ENCODE peak calls at places on chromosome 6, in five cellular contexts. M is body of pancreas, O is uterus, S is IMR-90, Z is kidney epithelial cell. V is an unnamed sample.

GRCh38 chr6:143486752-143487151 is 24.8 kb downstream of the FUCA2 start:
- DNase-seq in M (no peak), O (no peak), Z (no peak), S (no peak), V (no peak)

GRCh38 chr6:152461556-152461955 is 175.6 kb downstream of the SYNE1 start:
- DNase-seq in S (peak), M (no peak), Z (no peak), O (no peak), V (no peak)

GRCh38 chr6:47116616-47117015 is 74.5 kb upstream of the ADGRF1 start:
- DNase-seq in S (no peak), O (no peak), Z (no peak), M (no peak), V (no peak)

GRCh38 chr6:54335871-54336270 is 27.6 kb downstream of the TINAG start:
- DNase-seq in M (no peak), S (peak), O (no peak), Z (peak), V (peak)

GRCh38 chr6:29834564-29835436 is 7.2 kb downstream of the HLA-G start:
- DNase-seq in M (peak), S (no peak), Z (no peak), O (no peak), V (no peak)

GRCh38 chr6:163860194-163861081 is 445.9 kb downstream of the QKI start:
- DNase-seq in O (no peak), M (no peak), Z (no peak), S (peak), V (peak)

GRCh38 chr6:87152528-87152950 is 2.8 kb upstream of the ZNF292 start:
- DNase-seq in O (no peak), S (peak), Z (no peak), M (no peak), V (no peak)

GRCh38 chr6:154614101-154614500 is 103.6 kb upstream of the CNKSR3 start:
- DNase-seq in M (no peak), S (peak), O (no peak), Z (no peak), V (peak)

GRCh38 chr6:20658053-20658452 is 123.8 kb downstream of the CDKAL1 start:
- DNase-seq in M (no peak), Z (no peak), O (no peak), S (no peak), V (no peak)

GRCh38 chr6:133610271-133610840 is 278.6 kb upstream of the TCF21 start:
- DNase-seq in M (no peak), S (peak), Z (no peak), O (no peak), V (peak)

GRCh38 chr6:15504040-15504491 is 158.8 kb downstream of the DTNBP1 start:
- DNase-seq in S (no peak), Z (no peak), O (peak), M (no peak), V (peak)

GRCh38 chr6:52306972-52307849 is 22.7 kb upstream of the MCM3 start:
- DNase-seq in M (no peak), S (no peak), Z (no peak), O (no peak), V (no peak)

GRCh38 chr6:16903470-16903869 is 142.2 kb upstream of the ATXN1 start:
- DNase-seq in Z (no peak), O (no peak), S (peak), M (no peak), V (peak)

GRCh38 chr6:80744213-80744612 is 637.7 kb downstream of the BCKDHB start:
- DNase-seq in S (no peak), Z (no peak), O (no peak), M (no peak), V (no peak)

DNA sequence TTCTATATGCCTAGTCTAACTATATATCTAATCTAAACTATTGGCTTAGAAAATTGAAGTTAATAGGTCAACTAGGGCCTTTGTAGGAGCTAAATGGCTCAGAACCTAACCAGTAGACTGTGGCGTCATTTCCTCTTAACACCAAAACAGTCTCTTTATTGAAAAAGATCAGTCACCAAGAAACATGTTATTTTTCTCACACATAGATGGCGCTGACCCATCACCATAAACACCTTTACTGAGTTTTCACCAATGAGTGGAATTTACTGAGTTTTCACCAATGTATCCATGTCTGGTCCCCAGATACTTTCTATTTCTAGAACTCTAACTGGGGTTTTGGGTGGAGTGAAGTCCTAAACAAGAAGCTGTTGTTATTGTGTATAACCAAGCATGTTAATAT is 636.0 kb downstream of the BCKDHB start:
- DNase-seq in O (no peak), M (no peak), S (peak), Z (no peak), V (peak)
- TF ChIP-seq CTCF in O (no peak), M (peak), S (peak), Z (peak), V (peak)

DNA sequence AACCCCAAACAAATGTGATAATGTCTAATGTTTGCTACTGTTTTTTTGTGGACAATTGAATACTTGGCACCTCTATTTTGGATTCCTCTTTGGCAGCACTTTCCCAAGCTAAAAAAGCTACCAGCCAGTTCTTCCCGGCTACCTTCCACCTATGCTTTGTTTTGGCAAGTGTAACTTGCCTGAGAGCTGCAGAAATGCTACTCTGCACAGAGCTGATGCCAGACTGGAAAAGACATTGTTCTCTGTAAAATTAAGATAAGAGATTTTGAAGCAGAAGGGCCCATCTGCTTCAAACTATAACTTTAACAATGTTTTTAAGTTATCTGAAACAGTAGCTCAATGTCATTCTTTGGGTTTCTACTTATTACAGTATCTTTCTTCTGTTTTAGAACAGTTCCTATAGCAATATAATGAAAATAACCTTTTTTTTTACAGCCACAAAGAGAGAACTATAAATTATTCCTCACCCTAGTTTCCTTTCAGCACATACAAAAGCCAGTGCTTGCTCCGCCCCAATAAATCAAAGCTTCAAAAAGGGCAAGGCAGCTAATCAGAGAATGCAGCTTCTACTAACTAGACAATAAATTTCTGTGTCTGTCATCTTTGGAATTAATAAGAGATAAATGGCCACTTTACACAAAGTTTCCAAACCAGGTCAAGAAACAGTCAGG is 183.1 kb downstream of the UBE3D start:
- DNase-seq in M (no peak), Z (no peak), O (no peak), S (no peak), V (no peak)
- H3K4me3 ChIP-seq in M (no peak), Z (no peak), O (no peak), S (no peak), V (no peak)

DNA sequence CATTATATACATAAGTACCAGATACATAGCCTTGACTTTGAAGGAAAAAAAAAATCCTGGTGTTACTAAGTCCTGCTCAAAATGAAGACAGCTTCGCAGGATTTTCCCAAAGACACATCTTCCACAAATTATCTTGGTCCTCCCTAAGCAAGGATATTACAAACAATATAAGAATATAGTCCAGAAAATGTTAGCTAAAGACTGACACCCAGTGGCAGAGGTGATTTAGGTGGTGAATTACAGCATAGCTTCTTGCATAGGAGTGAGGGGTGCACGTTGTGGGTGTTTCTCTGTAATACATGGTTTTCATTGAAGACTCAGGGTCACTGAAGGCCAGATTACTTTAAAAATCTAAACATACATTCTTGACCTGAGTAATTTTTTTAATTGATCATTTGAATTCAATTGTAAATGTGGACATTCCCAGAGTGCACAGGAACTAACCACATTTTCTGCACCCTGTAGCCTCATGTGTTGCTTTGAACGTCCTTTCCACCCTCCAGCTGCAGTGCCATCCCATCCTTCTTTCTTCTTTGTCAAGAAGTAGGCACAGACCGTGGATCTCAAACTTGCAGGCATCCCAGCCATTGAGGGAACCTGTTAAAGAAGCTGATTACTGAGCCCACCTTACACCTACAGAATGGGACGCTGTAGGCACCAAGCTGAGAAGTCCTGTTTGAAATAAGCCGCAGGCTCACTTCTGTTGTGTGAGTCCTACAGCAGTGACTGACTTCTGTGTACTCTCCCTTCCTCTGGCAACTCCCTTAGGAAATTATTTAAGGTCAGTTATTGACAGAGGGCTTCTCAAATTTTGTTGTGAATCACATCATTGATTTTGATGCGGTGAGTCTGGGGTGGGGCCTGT is 102.6 kb downstream of the PERP start:
- DNase-seq in M (no peak), S (peak), Z (no peak), O (no peak), V (peak)
- TF ChIP-seq CTCF in M (peak), S (peak), Z (peak), O (no peak), V (peak)

GRCh38 chr6:111550953-111551352 is 54.7 kb downstream of the TRAF3IP2 start:
- DNase-seq in Z (no peak), S (no peak), O (no peak), M (peak), V (no peak)
- H3K4me3 ChIP-seq in Z (no peak), S (no peak), O (no peak), M (no peak), V (no peak)

GRCh38 chr6:156258981-156259380 is 518.2 kb upstream of the ARID1B start:
- DNase-seq in Z (no peak), O (no peak), S (no peak), M (no peak), V (no peak)

GRCh38 chr6:156262014-156262413 is 515.2 kb upstream of the ARID1B start:
- DNase-seq in O (no peak), Z (no peak), S (no peak), M (peak), V (no peak)

GRCh38 chr6:156256161-156256560 is 521.0 kb upstream of the ARID1B start:
- DNase-seq in M (no peak), Z (no peak), O (no peak), S (no peak), V (no peak)

DNA sequence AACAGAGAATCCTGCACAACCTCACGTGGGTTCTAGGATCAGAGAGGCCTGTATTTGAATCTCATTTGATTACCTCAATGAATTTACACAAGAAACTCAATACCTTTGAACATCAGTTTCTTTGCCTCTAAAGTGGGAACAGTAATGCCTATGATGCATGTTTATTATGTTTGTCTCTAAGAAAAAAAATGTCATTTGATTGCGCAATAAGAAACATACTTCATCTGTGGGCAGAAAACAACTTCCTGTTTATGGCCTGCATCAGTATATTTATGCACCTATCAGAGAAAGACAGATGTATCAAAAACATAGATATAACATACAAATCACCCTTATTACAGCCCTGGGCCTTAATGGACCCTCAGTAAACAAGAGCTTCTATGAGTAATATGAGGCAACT is 516.4 kb upstream of the ARID1B start:
- DNase-seq in Z (no peak), S (no peak), O (no peak), M (no peak), V (no peak)
- TF ChIP-seq CTCF in Z (no peak), S (no peak), O (no peak), M (no peak), V (no peak)

V was measured in fibroblast of villous mesenchyme.